ENCODE peak calls at places on chromosomes 4 and X, in six cellular contexts. I, U, E, L, M and V are unnamed samples.

GRCh38 chr4:153931804-153932203 is 142.9 kb upstream of the SFRP2 start:
- DNase-seq in L (no peak), U (no peak), E (no peak), I (no peak), M (no peak), V (no peak)

GRCh38 chrX:132489256-132490085 is 633 bp upstream of the MBNL3 start:
- DNase-seq in M (peak), E (no peak), L (no peak), U (peak), I (peak), V (peak)

GRCh38 chr4:15158410-15159091 is 156.3 kb downstream of the CPEB2 start:
- DNase-seq in E (no peak), L (no peak), I (no peak), M (no peak), U (peak), V (no peak)

GRCh38 chr4:119106036-119107000 is 29.3 kb upstream of the MYOZ2 start:
- DNase-seq in U (no peak), L (no peak), E (no peak), I (no peak), M (no peak), V (no peak)

GRCh38 chr4:27084685-27085356 is 224.2 kb downstream of the STIM2 start:
- DNase-seq in U (peak), E (peak), L (peak), M (no peak), I (peak), V (no peak)

GRCh38 chrX:16827225-16827624 is 41.0 kb downstream of the TXLNG start:
- DNase-seq in M (no peak), I (no peak), U (no peak), L (no peak), E (no peak), V (no peak)

GRCh38 chrX:97330150-97330549 is 446.4 kb downstream of the RPA4 start:
- DNase-seq in E (no peak), M (no peak), L (no peak), I (no peak), U (no peak), V (no peak)

GRCh38 chrX:21639775-21640174 is 18.4 kb downstream of the KLHL34 start:
- DNase-seq in L (no peak), I (no peak), E (no peak), U (no peak), M (no peak), V (no peak)

GRCh38 chr4:119672938-119673337 is 44.3 kb upstream of the PDE5A start:
- DNase-seq in I (no peak), L (no peak), M (no peak), E (no peak), U (no peak), V (no peak)